ENCODE peak calls at places on chromosomes 16 and 17, in four cellular contexts. G, R, E and K are unnamed samples.

GRCh38 chr17:76988796-76989195 is 120.6 kb downstream of the MGAT5B start:
- DNase-seq in R (no peak), G (no peak), E (peak), K (no peak)

GRCh38 chr16:80259289-80259805 is 281.4 kb upstream of the DYNLRB2 start:
- DNase-seq in R (no peak), G (no peak), E (no peak), K (no peak)

GRCh38 chr17:65914784-65915342 is 277.1 kb downstream of the CEP112 start:
- DNase-seq in R (no peak), G (no peak), E (no peak), K (no peak)

GRCh38 chr17:75759457-75759856 is 5.5 kb downstream of the GALK1 start:
- DNase-seq in R (no peak), E (no peak), G (no peak), K (no peak)

GRCh38 chr17:80446645-80447405 is 29.6 kb downstream of the NPTX1 start:
- DNase-seq in G (peak), E (no peak), R (no peak), K (no peak)

GRCh38 chr17:77783991-77784820 is 174.3 kb upstream of the TNRC6C start:
- DNase-seq in G (no peak), R (no peak), E (peak), K (peak)

GRCh38 chr16:75491876-75492275 is 3.4 kb downstream of the CHST6 start:
- DNase-seq in G (no peak), E (peak), R (no peak), K (no peak)

GRCh38 chr16:49855280-49855821 is 561 bp downstream of the ZNF423 start:
- DNase-seq in R (peak), E (peak), G (peak), K (peak)

GRCh38 chr17:78468366-78468765 is 89.9 kb downstream of the PGS1 start:
- DNase-seq in R (no peak), G (no peak), E (no peak), K (no peak)

GRCh38 chr17:10768766-10769383 is 35.0 kb downstream of the TMEM238L start:
- DNase-seq in E (no peak), R (peak), G (no peak), K (no peak)

GRCh38 chr17:14197582-14197981 is 39.1 kb downstream of the CDRT15 start:
- DNase-seq in G (no peak), E (no peak), R (no peak), K (peak)

GRCh38 chr17:72351884-72352346 is 231.1 kb downstream of the SOX9 start:
- DNase-seq in E (no peak), G (no peak), R (no peak), K (no peak)

GRCh38 chr16:88628512-88628974 is 9.8 kb upstream of the IL17C start:
- DNase-seq in E (peak), G (no peak), R (no peak), K (no peak)

GRCh38 chr16:48561960-48562393 is 48.0 kb downstream of the N4BP1 start:
- DNase-seq in E (no peak), R (no peak), G (peak), K (no peak)

GRCh38 chr17:50027639-50028206 is 28.2 kb upstream of the ITGA3 start:
- DNase-seq in R (peak), G (peak), E (no peak), K (no peak)

GRCh38 chr17:79983456-79983855 is 52.2 kb downstream of the TBC1D16 start:
- DNase-seq in E (peak), G (no peak), R (peak), K (no peak)

GRCh38 chr16:86609115-86609514 is 30.8 kb downstream of the FOXL1 start:
- DNase-seq in E (no peak), R (no peak), G (peak), K (no peak)

GRCh38 chr16:85098565-85098964 is 13.7 kb downstream of the CIBAR2 start:
- DNase-seq in R (no peak), G (no peak), E (no peak), K (no peak)

GRCh38 chr16:89350701-89351380 is 133.3 kb downstream of the ZNF778 start:
- DNase-seq in E (no peak), R (no peak), G (peak), K (no peak)

DNA sequence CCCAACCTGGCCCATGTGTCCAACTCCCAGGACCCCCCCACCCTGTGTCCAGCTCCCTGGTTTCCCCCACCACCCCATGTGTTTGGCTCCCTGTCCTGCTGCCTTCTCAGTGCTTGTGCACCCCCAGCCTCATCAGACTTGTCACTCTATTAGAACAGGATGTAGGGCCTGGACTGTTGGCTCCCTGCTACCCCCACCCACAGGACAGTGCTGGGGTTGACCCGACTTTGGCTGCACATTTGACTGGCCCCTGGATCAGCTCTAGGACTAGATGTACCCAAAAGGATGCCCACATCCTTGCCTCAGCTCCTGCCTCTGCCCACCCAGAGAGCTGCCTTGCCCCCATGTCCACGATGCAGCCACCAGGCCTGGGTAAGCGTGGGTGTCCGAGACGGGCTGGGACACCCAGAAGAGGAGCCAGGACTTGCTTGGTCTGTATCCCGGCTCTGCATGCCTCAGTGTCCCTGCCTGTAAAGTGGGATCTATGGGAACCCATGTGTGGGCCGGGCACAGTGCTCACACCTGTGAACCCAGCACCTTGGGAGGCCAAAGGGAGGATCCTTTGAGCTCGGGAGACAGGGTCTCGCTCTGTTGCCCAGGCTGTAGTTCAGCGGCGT is 1.5 kb upstream of the CCDC57 start:
- DNase-seq in R (no peak), G (no peak), E (peak), K (no peak)
- TF ChIP-seq CTCF in R (no peak), G (no peak), E (no peak), K (no peak)

GRCh38 chr16:58506241-58507194 is 6.6 kb downstream of the NDRG4 start:
- DNase-seq in E (peak), G (no peak), R (peak), K (no peak)
- TF ChIP-seq CTCF in E (no peak), G (no peak), R (no peak), K (no peak)

GRCh38 chr16:71358464-71359031 is at the start of gene CALB2:
- DNase-seq in E (peak), G (peak), R (peak), K (peak)

GRCh38 chr16:71357681-71358080 is 842 bp upstream of the CALB2 start:
- DNase-seq in E (no peak), R (no peak), G (no peak), K (no peak)

GRCh38 chr16:71364306-71364705 is 5.8 kb downstream of the CALB2 start:
- DNase-seq in G (no peak), E (no peak), R (no peak), K (no peak)

GRCh38 chr16:71359431-71359830 is 908 bp downstream of the CALB2 start:
- DNase-seq in E (no peak), R (no peak), G (no peak), K (no peak)

GRCh38 chr16:71360378-71360777 is 1.9 kb downstream of the CALB2 start:
- DNase-seq in R (no peak), E (no peak), G (peak), K (no peak)
- TF ChIP-seq CTCF in R (no peak), E (no peak), G (no peak), K (no peak)

GRCh38 chr17:17171991-17172939 is 33.9 kb downstream of the PLD6 start:
- DNase-seq in E (peak), G (no peak), R (no peak), K (no peak)
- TF ChIP-seq CTCF in E (no peak), G (no peak), R (no peak), K (no peak)

GRCh38 chr16:58515871-58516767 is 802 bp downstream of the SETD6 start:
- DNase-seq in R (peak), G (no peak), E (peak), K (no peak)
- TF ChIP-seq CTCF in R (no peak), G (no peak), E (no peak), K (no peak)